ENCODE peak calls at places on chromosomes 7 and 10, in seven cellular contexts. V, H, K, W, M, E and B are unnamed samples.

GRCh38 chr10:118818621-118819221 is 64.0 kb upstream of the CACUL1 start:
- DNase-seq in V (no peak), H (peak), K (no peak), W (peak), M (peak), E (no peak), B (no peak)

GRCh38 chr7:64099656-64100531 is 54.7 kb downstream of the ZNF727 start:
- DNase-seq in V (no peak), H (peak), K (peak), W (no peak), M (no peak), E (no peak), B (no peak)

GRCh38 chr10:33815776-33816175 is 481.3 kb upstream of the NRP1 start:
- DNase-seq in V (no peak), H (no peak), K (no peak), W (no peak), M (no peak), E (no peak), B (no peak)

GRCh38 chr7:23523486-23524075 is 8.2 kb downstream of the TRA2A start:
- DNase-seq in V (no peak), H (no peak), K (no peak), W (no peak), M (no peak), E (no peak), B (no peak)

GRCh38 chr10:113099431-113100298 is 149.6 kb downstream of the TCF7L2 start:
- DNase-seq in V (peak), H (no peak), K (no peak), W (no peak), M (no peak), E (peak), B (peak)

GRCh38 chr10:24824124-24824523 is 100.4 kb upstream of the ARHGAP21 start:
- DNase-seq in V (no peak), H (no peak), K (no peak), W (no peak), M (no peak), E (no peak), B (no peak)

GRCh38 chr10:76902949-76903348 is 734.7 kb downstream of the KCNMA1 start:
- DNase-seq in V (no peak), H (no peak), K (no peak), W (no peak), M (no peak), E (peak), B (peak)

GRCh38 chr7:91140982-91141381 is 123.3 kb upstream of the FZD1 start:
- DNase-seq in V (no peak), H (peak), K (no peak), W (no peak), M (peak), E (no peak), B (no peak)

GRCh38 chr10:97097154-97097490 is 88.6 kb downstream of the SLIT1 start:
- DNase-seq in V (no peak), H (no peak), K (no peak), W (no peak), M (no peak), E (no peak), B (no peak)

GRCh38 chr10:4671451-4672145 is 154.4 kb upstream of the AKR1E2 start:
- DNase-seq in V (peak), H (no peak), K (no peak), W (no peak), M (no peak), E (no peak), B (no peak)

GRCh38 chr10:74586088-74586585 is 240.3 kb upstream of the KAT6B start:
- DNase-seq in V (peak), H (no peak), K (no peak), W (peak), M (no peak), E (peak), B (no peak)

GRCh38 chr7:69199048-69199447 is 399.2 kb upstream of the AUTS2 start:
- DNase-seq in V (no peak), H (no peak), K (no peak), W (no peak), M (no peak), E (no peak), B (no peak)

GRCh38 chr7:130493275-130493868 is 1.5 kb downstream of the MEST start:
- DNase-seq in V (no peak), H (no peak), K (no peak), W (no peak), M (no peak), E (peak), B (peak)

GRCh38 chr7:6606866-6607583 is 8.4 kb upstream of the ZNF853 start:
- DNase-seq in V (no peak), H (no peak), K (no peak), W (no peak), M (no peak), E (no peak), B (no peak)

GRCh38 chr7:46129831-46130230 is 208.8 kb upstream of the IGFBP3 start:
- DNase-seq in V (no peak), H (no peak), K (no peak), W (peak), M (no peak), E (no peak), B (no peak)

GRCh38 chr10:117788911-117789310 is 246.4 kb downstream of the EMX2 start:
- DNase-seq in V (no peak), H (no peak), K (no peak), W (no peak), M (no peak), E (no peak), B (no peak)

GRCh38 chr10:69715899-69716606 is 85.7 kb upstream of the COL13A1 start:
- DNase-seq in V (no peak), H (no peak), K (no peak), W (no peak), M (no peak), E (no peak), B (no peak)

GRCh38 chr10:78890506-78890905 is 178.3 kb upstream of the ZMIZ1 start:
- DNase-seq in V (no peak), H (no peak), K (no peak), W (no peak), M (no peak), E (no peak), B (no peak)

GRCh38 chr10:17910144-17910789 is 41.5 kb upstream of the SLC39A12 start:
- DNase-seq in V (peak), H (no peak), K (no peak), W (peak), M (peak), E (peak), B (no peak)

GRCh38 chr10:31520982-31521381 is 202.0 kb downstream of the ZEB1 start:
- DNase-seq in V (no peak), H (no peak), K (no peak), W (no peak), M (no peak), E (no peak), B (no peak)

GRCh38 chr10:6840766-6841165 is 260.7 kb upstream of the PRKCQ start:
- DNase-seq in V (peak), H (no peak), K (no peak), W (no peak), M (no peak), E (peak), B (no peak)

GRCh38 chr10:117547301-117548153 is 5.0 kb downstream of the EMX2 start:
- DNase-seq in V (no peak), H (peak), K (no peak), W (no peak), M (no peak), E (no peak), B (no peak)

GRCh38 chr10:78203915-78204818 is 170.5 kb downstream of the RPS24 start:
- DNase-seq in V (no peak), H (peak), K (peak), W (peak), M (no peak), E (no peak), B (peak)

GRCh38 chr10:26520575-26520974 is 82.4 kb downstream of the APBB1IP start:
- DNase-seq in V (no peak), H (no peak), K (no peak), W (no peak), M (no peak), E (no peak), B (no peak)

GRCh38 chr10:113970641-113971040 is 73.0 kb upstream of the ADRB1 start:
- DNase-seq in V (no peak), H (no peak), K (no peak), W (no peak), M (no peak), E (no peak), B (no peak)

DNA sequence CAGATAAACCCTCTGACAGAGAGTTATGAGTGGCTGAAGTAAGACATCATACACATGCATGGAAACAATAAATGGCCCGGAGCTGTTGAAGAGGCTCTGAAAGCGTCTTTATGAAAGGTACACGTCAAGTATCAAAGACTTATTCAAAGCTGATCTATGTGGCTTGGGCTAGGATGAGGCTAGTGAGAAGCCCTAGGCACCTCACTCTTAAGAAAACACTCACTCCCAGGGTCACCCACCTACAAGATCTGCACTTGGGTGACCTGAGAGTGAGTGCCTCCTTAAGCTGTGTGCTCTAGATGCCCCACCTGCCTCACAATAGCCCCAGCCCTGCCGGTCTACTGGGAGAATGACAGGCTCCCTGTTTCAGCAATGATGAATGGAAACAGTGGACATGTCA is 1.1 kb upstream of the GIMAP1 start:
- DNase-seq in V (no peak), H (no peak), K (no peak), W (no peak), M (no peak), E (no peak), B (no peak)
- H3K4me3 ChIP-seq in V (no peak), H (no peak), K (no peak), W (no peak), M (no peak), E (no peak), B (peak)

GRCh38 chr10:28711079-28711478 is 33.8 kb downstream of the BAMBI start:
- DNase-seq in V (no peak), H (no peak), K (no peak), W (no peak), M (no peak), E (no peak), B (no peak)

GRCh38 chr10:28711776-28712175 is 34.5 kb downstream of the BAMBI start:
- DNase-seq in V (no peak), H (no peak), K (no peak), W (no peak), M (no peak), E (no peak), B (no peak)

GRCh38 chr10:28705472-28705871 is 28.2 kb downstream of the BAMBI start:
- DNase-seq in V (no peak), H (no peak), K (no peak), W (no peak), M (no peak), E (no peak), B (peak)

GRCh38 chr10:28710227-28710889 is 33.0 kb downstream of the BAMBI start:
- DNase-seq in V (no peak), H (no peak), K (no peak), W (no peak), M (peak), E (no peak), B (peak)

GRCh38 chr10:28708921-28709461 is 31.7 kb downstream of the BAMBI start:
- DNase-seq in V (no peak), H (no peak), K (no peak), W (no peak), M (no peak), E (no peak), B (no peak)
- H3K4me3 ChIP-seq in V (no peak), H (no peak), K (no peak), W (no peak), M (no peak), E (no peak), B (no peak)

DNA sequence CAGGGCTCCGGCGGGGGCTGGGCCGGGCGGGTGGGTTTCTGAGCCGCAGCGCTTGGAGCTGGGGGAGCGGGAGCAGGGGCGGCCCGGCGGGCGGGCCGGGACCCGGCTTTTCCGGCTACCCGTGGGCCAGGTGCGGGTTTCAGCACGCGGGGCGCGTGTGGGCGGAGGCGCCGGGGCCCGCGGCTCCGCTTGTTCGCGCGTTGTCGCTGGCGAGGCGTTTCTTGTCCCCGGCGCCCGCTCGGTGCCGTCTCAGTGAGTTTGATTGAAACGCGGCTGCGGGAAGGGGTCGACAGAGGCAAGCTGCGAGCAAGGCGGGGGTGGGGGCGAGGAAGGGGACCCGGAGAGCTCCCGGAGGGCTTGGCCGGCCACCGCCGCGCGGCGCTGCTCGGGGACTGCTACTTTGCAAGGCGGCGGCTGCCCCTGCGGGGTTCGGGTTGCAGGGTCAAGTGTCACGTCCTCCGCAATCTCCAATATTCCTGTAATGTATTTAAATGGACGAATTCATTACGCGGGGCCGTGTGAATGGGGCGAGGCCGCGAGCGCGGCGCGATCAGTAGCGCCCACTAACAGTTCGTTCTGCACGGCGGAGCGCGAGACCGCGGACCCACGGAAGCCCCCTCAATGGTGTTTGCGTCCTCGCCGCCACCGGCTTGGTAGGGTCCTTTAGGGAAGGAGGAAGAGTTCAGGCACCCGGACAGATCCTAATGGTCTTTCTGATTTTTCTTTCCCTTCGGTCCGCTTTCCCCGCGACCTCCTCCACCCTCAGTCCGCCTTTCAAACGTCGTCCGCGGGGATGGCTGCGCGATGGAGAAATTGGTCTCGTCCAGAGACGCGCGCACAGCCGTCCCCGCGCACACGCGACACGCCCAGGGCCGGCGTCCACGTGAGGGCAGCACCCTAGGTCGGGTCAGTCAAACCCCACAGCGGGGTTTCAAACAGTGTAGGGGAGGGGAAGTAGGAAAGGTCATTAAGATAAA is 76.9 kb downstream of the INSIG1 start:
- DNase-seq in V (no peak), H (no peak), K (no peak), W (no peak), M (no peak), E (no peak), B (no peak)
- H3K4me3 ChIP-seq in V (no peak), H (peak), K (no peak), W (peak), M (peak), E (no peak), B (peak)

DNA sequence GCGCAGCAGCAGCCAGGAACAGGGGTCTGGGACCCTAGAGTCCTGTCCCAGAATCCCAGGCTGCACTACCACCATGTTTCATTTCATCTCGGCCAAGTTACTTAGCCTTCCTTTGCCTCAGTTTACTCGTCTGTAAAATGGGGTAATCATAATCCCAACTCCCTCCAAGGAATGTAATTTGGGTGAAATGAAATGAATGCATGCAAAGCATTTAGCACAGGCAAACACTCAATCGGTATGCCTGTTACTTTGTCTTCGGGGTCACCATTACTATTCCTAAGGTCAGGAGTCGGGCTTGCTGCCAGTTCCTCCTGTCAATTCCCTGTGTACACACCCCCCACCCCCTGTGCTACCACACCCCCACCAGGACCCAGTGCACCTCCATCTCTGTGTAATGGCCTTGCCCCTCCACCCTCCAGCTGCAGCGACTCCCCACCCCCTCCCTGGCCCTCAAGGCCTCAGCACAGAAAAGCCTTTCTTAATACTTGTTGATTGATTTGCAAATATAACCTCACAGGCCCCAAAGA is 1.7 kb downstream of the TNS3 start:
- DNase-seq in V (no peak), H (no peak), K (no peak), W (peak), M (no peak), E (peak), B (peak)
- H3K4me3 ChIP-seq in V (peak), H (peak), K (no peak), W (no peak), M (peak), E (peak), B (peak)

GRCh38 chr7:1512781-1513656 is 8.8 kb upstream of the INTS1 start:
- DNase-seq in V (peak), H (peak), K (no peak), W (no peak), M (peak), E (peak), B (peak)
- H3K4me3 ChIP-seq in V (peak), H (peak), K (no peak), W (no peak), M (peak), E (no peak), B (no peak)

GRCh38 chr7:55558962-55559920 is 13.1 kb downstream of the VOPP1 start:
- DNase-seq in V (no peak), H (no peak), K (no peak), W (no peak), M (no peak), E (no peak), B (no peak)

GRCh38 chr7:55555160-55555559 is 17.1 kb downstream of the VOPP1 start:
- DNase-seq in V (no peak), H (no peak), K (no peak), W (no peak), M (no peak), E (no peak), B (no peak)

GRCh38 chr7:55556492-55556891 is 15.8 kb downstream of the VOPP1 start:
- DNase-seq in V (no peak), H (no peak), K (no peak), W (no peak), M (no peak), E (no peak), B (no peak)

GRCh38 chr7:55556031-55556430 is 16.3 kb downstream of the VOPP1 start:
- DNase-seq in V (no peak), H (no peak), K (no peak), W (no peak), M (no peak), E (no peak), B (no peak)

DNA sequence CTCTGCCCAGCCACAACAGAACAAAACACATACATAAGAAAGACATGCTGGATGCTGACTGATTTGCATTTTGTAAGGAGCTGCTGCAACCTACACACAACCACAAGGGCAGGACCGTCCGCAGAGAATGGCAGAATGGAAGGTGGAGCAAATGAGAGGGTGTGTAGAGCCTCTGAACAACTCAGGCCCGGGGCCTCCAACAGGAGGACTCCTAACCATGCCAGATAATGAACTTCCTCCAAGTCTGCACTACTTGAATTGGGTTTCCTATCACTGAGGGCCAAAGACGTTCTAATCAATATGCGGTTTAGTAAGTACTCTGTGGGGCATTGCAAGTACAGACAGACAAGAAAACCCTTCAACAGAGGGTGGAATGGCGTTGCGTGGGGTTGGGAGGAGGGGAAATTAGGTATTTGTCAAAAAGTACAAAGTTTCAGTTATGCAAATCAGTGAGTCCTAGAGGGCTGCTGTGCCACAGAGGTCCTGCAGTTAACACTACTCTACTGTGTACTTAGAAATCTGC is 14.6 kb downstream of the VOPP1 start:
- DNase-seq in V (no peak), H (no peak), K (no peak), W (no peak), M (no peak), E (no peak), B (no peak)
- H3K4me3 ChIP-seq in V (no peak), H (no peak), K (no peak), W (no peak), M (no peak), E (no peak), B (no peak)

GRCh38 chr10:101229275-101230184 is at the start of gene LBX1:
- DNase-seq in V (no peak), H (no peak), K (no peak), W (no peak), M (no peak), E (no peak), B (no peak)

GRCh38 chr10:101230185-101230917 is 1.1 kb upstream of the LBX1 start:
- DNase-seq in V (no peak), H (no peak), K (no peak), W (no peak), M (no peak), E (no peak), B (no peak)

GRCh38 chr10:101227765-101228681 is 1.2 kb downstream of the LBX1 start:
- DNase-seq in V (no peak), H (no peak), K (no peak), W (no peak), M (no peak), E (no peak), B (no peak)

GRCh38 chr10:101226888-101227736 is 2.2 kb downstream of the LBX1 start:
- DNase-seq in V (no peak), H (no peak), K (no peak), W (no peak), M (no peak), E (no peak), B (peak)

GRCh38 chr10:101228682-101229274 is 485 bp downstream of the LBX1 start:
- DNase-seq in V (no peak), H (no peak), K (no peak), W (no peak), M (no peak), E (no peak), B (no peak)
- H3K4me3 ChIP-seq in V (no peak), H (peak), K (no peak), W (no peak), M (peak), E (no peak), B (peak)

DNA sequence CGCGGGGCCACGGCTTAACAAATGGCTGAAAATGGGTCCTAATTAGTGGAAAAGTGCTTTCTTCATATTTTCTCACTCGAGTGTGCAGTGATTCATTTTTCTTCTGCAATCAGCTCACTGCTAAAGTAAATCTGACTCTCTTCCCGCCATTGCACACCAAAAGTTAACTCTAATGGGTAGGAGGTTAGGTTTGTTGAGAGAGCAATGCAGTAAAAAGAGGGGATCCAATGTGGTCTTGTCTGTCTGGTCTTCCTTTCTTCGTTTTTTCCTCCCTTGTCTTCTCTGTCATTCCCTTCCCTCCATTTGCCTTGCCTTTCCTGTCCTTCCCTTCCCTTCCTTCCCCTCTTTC is 4.6 kb downstream of the IKZF1 start:
- DNase-seq in V (no peak), H (no peak), K (no peak), W (no peak), M (no peak), E (no peak), B (no peak)
- H3K4me3 ChIP-seq in V (no peak), H (no peak), K (no peak), W (no peak), M (no peak), E (no peak), B (no peak)

GRCh38 chr10:125016123-125016522 is 74.2 kb downstream of the ZRANB1 start:
- DNase-seq in V (no peak), H (peak), K (no peak), W (no peak), M (no peak), E (no peak), B (peak)
- H3K4me3 ChIP-seq in V (no peak), H (peak), K (no peak), W (no peak), M (no peak), E (no peak), B (no peak)